ENCODE peak calls at places on chromosome 3, in six cellular contexts. One of them, this sample, is unnamed.

GRCh38 chr3:112149136-112149535 is 16.1 kb upstream of the GCSAM start:
- DNase-seq in suprapubic skin: no peak
- DNase-seq in osteoblast: no peak
- DNase-seq in caudate nucleus: no peak
- DNase-seq in Panc1: no peak
- DNase-seq in mesenchymal stem cell: no peak
- DNase-seq in this sample: no peak

GRCh38 chr3:126528800-126529541 is 5.0 kb downstream of the CHST13 start:
- DNase-seq in suprapubic skin: no peak
- DNase-seq in osteoblast: peak
- DNase-seq in caudate nucleus: no peak
- DNase-seq in Panc1: no peak
- DNase-seq in mesenchymal stem cell: no peak
- DNase-seq in this sample: no peak

GRCh38 chr3:194129581-194130133 is 6.3 kb upstream of the HES1 start:
- DNase-seq in suprapubic skin: no peak
- DNase-seq in osteoblast: no peak
- DNase-seq in caudate nucleus: no peak
- DNase-seq in Panc1: no peak
- DNase-seq in mesenchymal stem cell: peak
- DNase-seq in this sample: no peak

GRCh38 chr3:83928391-83928790 is 1030.4 kb upstream of the CADM2 start:
- DNase-seq in suprapubic skin: no peak
- DNase-seq in osteoblast: no peak
- DNase-seq in caudate nucleus: no peak
- DNase-seq in Panc1: no peak
- DNase-seq in mesenchymal stem cell: no peak
- DNase-seq in this sample: no peak

GRCh38 chr3:23775254-23775909 is 30.4 kb upstream of the UBE2E1 start:
- DNase-seq in suprapubic skin: no peak
- DNase-seq in osteoblast: no peak
- DNase-seq in caudate nucleus: no peak
- DNase-seq in Panc1: no peak
- DNase-seq in mesenchymal stem cell: no peak
- DNase-seq in this sample: no peak

GRCh38 chr3:4421121-4421520 is 45.9 kb downstream of the SUMF1 start:
- DNase-seq in suprapubic skin: no peak
- DNase-seq in osteoblast: peak
- DNase-seq in caudate nucleus: no peak
- DNase-seq in Panc1: no peak
- DNase-seq in mesenchymal stem cell: peak
- DNase-seq in this sample: no peak

GRCh38 chr3:136068708-136069107 is 103.2 kb downstream of the PPP2R3A start:
- DNase-seq in suprapubic skin: no peak
- DNase-seq in osteoblast: no peak
- DNase-seq in caudate nucleus: no peak
- DNase-seq in Panc1: no peak
- DNase-seq in mesenchymal stem cell: no peak
- DNase-seq in this sample: no peak

GRCh38 chr3:57298041-57298440 is 5.6 kb upstream of the ASB14 start:
- DNase-seq in suprapubic skin: no peak
- DNase-seq in osteoblast: peak
- DNase-seq in caudate nucleus: no peak
- DNase-seq in Panc1: peak
- DNase-seq in mesenchymal stem cell: peak
- DNase-seq in this sample: no peak

GRCh38 chr3:53823026-53823955 is 22.9 kb downstream of the CHDH start:
- DNase-seq in suprapubic skin: peak
- DNase-seq in osteoblast: no peak
- DNase-seq in caudate nucleus: no peak
- DNase-seq in Panc1: no peak
- DNase-seq in mesenchymal stem cell: no peak
- DNase-seq in this sample: no peak

GRCh38 chr3:4976109-4976508 is 3.1 kb upstream of the BHLHE40 start:
- DNase-seq in suprapubic skin: no peak
- DNase-seq in osteoblast: peak
- DNase-seq in caudate nucleus: peak
- DNase-seq in Panc1: no peak
- DNase-seq in mesenchymal stem cell: peak
- DNase-seq in this sample: no peak

GRCh38 chr3:158709666-158710083 is 22.6 kb downstream of the RARRES1 start:
- DNase-seq in suprapubic skin: no peak
- DNase-seq in osteoblast: peak
- DNase-seq in caudate nucleus: no peak
- DNase-seq in Panc1: no peak
- DNase-seq in mesenchymal stem cell: peak
- DNase-seq in this sample: no peak

GRCh38 chr3:164537485-164537884 is 540.8 kb downstream of the SI start:
- DNase-seq in suprapubic skin: no peak
- DNase-seq in osteoblast: no peak
- DNase-seq in caudate nucleus: no peak
- DNase-seq in Panc1: no peak
- DNase-seq in mesenchymal stem cell: no peak
- DNase-seq in this sample: no peak

GRCh38 chr3:165642761-165643432 is 194.3 kb downstream of the BCHE start:
- DNase-seq in suprapubic skin: peak
- DNase-seq in osteoblast: peak
- DNase-seq in caudate nucleus: no peak
- DNase-seq in Panc1: peak
- DNase-seq in mesenchymal stem cell: peak
- DNase-seq in this sample: no peak

GRCh38 chr3:56704706-56705105 is 21.6 kb upstream of the TASOR start:
- DNase-seq in suprapubic skin: no peak
- DNase-seq in osteoblast: no peak
- DNase-seq in caudate nucleus: no peak
- DNase-seq in Panc1: no peak
- DNase-seq in mesenchymal stem cell: no peak
- DNase-seq in this sample: no peak

GRCh38 chr3:42685891-42686820 is 819 bp downstream of the KLHL40 start:
- DNase-seq in suprapubic skin: peak
- DNase-seq in osteoblast: peak
- DNase-seq in caudate nucleus: no peak
- DNase-seq in Panc1: no peak
- DNase-seq in mesenchymal stem cell: no peak
- DNase-seq in this sample: no peak

GRCh38 chr3:138670409-138670808 is 61.8 kb downstream of the FAIM start:
- DNase-seq in suprapubic skin: no peak
- DNase-seq in osteoblast: no peak
- DNase-seq in caudate nucleus: no peak
- DNase-seq in Panc1: no peak
- DNase-seq in mesenchymal stem cell: no peak
- DNase-seq in this sample: no peak

GRCh38 chr3:192054881-192055280 is 593.9 kb downstream of the PYDC2 start:
- DNase-seq in suprapubic skin: no peak
- DNase-seq in osteoblast: no peak
- DNase-seq in caudate nucleus: no peak
- DNase-seq in Panc1: no peak
- DNase-seq in mesenchymal stem cell: no peak
- DNase-seq in this sample: no peak

GRCh38 chr3:126677862-126678549 is 23.1 kb upstream of the TXNRD3 start:
- DNase-seq in suprapubic skin: no peak
- DNase-seq in osteoblast: no peak
- DNase-seq in caudate nucleus: no peak
- DNase-seq in Panc1: no peak
- DNase-seq in mesenchymal stem cell: no peak
- DNase-seq in this sample: no peak

GRCh38 chr3:3589715-3590130 is 209.5 kb upstream of the LRRN1 start:
- DNase-seq in suprapubic skin: no peak
- DNase-seq in osteoblast: no peak
- DNase-seq in caudate nucleus: no peak
- DNase-seq in Panc1: no peak
- DNase-seq in mesenchymal stem cell: no peak
- DNase-seq in this sample: no peak

GRCh38 chr3:33717616-33717865 is 513 bp downstream of the CLASP2 start:
- DNase-seq in suprapubic skin: no peak
- DNase-seq in osteoblast: peak
- DNase-seq in caudate nucleus: no peak
- DNase-seq in Panc1: no peak
- DNase-seq in mesenchymal stem cell: no peak
- DNase-seq in this sample: no peak

GRCh38 chr3:16315623-16316022 is 50.6 kb downstream of the OXNAD1 start:
- DNase-seq in suprapubic skin: no peak
- DNase-seq in osteoblast: no peak
- DNase-seq in caudate nucleus: no peak
- DNase-seq in Panc1: no peak
- DNase-seq in mesenchymal stem cell: no peak
- DNase-seq in this sample: no peak
- H3K27ac ChIP-seq in suprapubic skin: no peak
- H3K27ac ChIP-seq in osteoblast: no peak
- H3K27ac ChIP-seq in caudate nucleus: no peak
- H3K27ac ChIP-seq in Panc1: no peak
- H3K27ac ChIP-seq in mesenchymal stem cell: no peak
- H3K27ac ChIP-seq in this sample: peak

GRCh38 chr3:13852638-13853009 is 27.2 kb downstream of the WNT7A start:
- DNase-seq in suprapubic skin: no peak
- DNase-seq in osteoblast: peak
- DNase-seq in caudate nucleus: no peak
- DNase-seq in Panc1: no peak
- DNase-seq in mesenchymal stem cell: no peak
- DNase-seq in this sample: no peak

GRCh38 chr3:13856006-13856405 is 23.9 kb downstream of the WNT7A start:
- DNase-seq in suprapubic skin: no peak
- DNase-seq in osteoblast: no peak
- DNase-seq in caudate nucleus: no peak
- DNase-seq in Panc1: no peak
- DNase-seq in mesenchymal stem cell: no peak
- DNase-seq in this sample: no peak

GRCh38 chr3:13853978-13854296 is 25.9 kb downstream of the WNT7A start:
- DNase-seq in suprapubic skin: no peak
- DNase-seq in osteoblast: peak
- DNase-seq in caudate nucleus: no peak
- DNase-seq in Panc1: peak
- DNase-seq in mesenchymal stem cell: no peak
- DNase-seq in this sample: no peak

GRCh38 chr3:13853256-13853977 is 26.5 kb downstream of the WNT7A start:
- DNase-seq in suprapubic skin: no peak
- DNase-seq in osteoblast: peak
- DNase-seq in caudate nucleus: no peak
- DNase-seq in Panc1: no peak
- DNase-seq in mesenchymal stem cell: no peak
- DNase-seq in this sample: no peak

GRCh38 chr3:13854492-13854891 is 25.4 kb downstream of the WNT7A start:
- DNase-seq in suprapubic skin: no peak
- DNase-seq in osteoblast: peak
- DNase-seq in caudate nucleus: no peak
- DNase-seq in Panc1: no peak
- DNase-seq in mesenchymal stem cell: no peak
- DNase-seq in this sample: no peak
- H3K27ac ChIP-seq in suprapubic skin: no peak
- H3K27ac ChIP-seq in osteoblast: no peak
- H3K27ac ChIP-seq in caudate nucleus: no peak
- H3K27ac ChIP-seq in Panc1: no peak
- H3K27ac ChIP-seq in mesenchymal stem cell: no peak
- H3K27ac ChIP-seq in this sample: no peak

GRCh38 chr3:38168151-38168987 is 3.0 kb downstream of the OXSR1 start:
- DNase-seq in suprapubic skin: no peak
- DNase-seq in osteoblast: peak
- DNase-seq in caudate nucleus: no peak
- DNase-seq in Panc1: no peak
- DNase-seq in mesenchymal stem cell: peak
- DNase-seq in this sample: no peak
- H3K27ac ChIP-seq in suprapubic skin: no peak
- H3K27ac ChIP-seq in osteoblast: peak
- H3K27ac ChIP-seq in caudate nucleus: no peak
- H3K27ac ChIP-seq in Panc1: no peak
- H3K27ac ChIP-seq in mesenchymal stem cell: no peak
- H3K27ac ChIP-seq in this sample: no peak

DNA sequence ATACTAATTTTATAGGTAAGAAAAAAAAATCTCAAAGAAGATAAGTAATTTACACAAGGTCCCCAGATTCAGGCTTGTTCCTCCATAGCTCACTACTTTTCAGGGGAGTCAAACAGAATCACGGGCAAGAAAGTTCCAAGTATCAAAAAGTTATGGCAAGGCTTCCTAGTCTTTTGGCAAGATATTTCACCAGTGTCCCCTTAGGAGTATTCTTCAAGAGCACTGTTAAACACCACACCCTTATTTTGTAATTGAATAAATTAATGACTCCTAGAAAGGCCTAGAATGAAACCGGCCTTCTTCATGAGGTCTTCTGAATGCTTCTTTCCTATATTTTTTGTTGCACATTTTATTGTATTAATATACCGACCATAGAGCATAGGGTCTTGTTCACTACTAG is 109.7 kb downstream of the MYLK start:
- DNase-seq in suprapubic skin: no peak
- DNase-seq in osteoblast: no peak
- DNase-seq in caudate nucleus: no peak
- DNase-seq in Panc1: no peak
- DNase-seq in mesenchymal stem cell: no peak
- DNase-seq in this sample: no peak
- H3K27ac ChIP-seq in suprapubic skin: peak
- H3K27ac ChIP-seq in osteoblast: peak
- H3K27ac ChIP-seq in caudate nucleus: no peak
- H3K27ac ChIP-seq in Panc1: no peak
- H3K27ac ChIP-seq in mesenchymal stem cell: no peak
- H3K27ac ChIP-seq in this sample: no peak

DNA sequence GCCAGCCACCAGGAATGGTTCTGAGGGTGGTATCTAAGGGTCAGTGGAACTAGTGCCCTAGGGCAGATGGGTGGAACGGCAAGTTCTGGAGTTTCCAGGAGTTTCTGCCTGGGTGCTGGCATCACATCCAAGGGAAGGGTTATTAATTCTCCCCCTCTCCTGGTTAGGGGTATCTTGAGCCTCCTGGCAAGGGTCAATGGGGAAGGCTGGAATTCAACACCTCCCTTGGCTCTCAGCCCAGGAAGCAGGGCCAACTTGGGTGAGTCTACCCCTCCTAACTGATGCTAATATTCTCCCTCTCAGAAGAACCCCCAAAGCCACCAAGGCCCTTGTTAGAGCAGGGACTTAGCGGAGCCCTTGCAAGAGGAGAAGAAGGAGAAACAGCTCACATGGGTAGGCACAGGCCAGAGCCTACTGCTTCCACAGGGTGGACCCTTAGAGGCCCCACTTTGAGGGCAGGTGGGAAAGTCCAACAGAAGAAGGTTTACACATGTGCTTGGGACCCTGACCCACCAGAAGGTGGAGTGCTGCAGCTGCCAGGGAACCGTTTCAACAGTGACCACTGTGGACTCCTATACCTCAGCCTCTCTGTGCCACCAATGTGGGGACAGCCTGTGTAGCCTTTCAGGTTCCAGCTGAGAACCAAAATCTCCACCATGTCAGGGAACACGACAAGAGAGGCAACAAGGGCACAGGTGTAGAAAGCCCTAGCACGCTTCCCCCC is 3.3 kb downstream of the TMEM115 start:
- DNase-seq in suprapubic skin: no peak
- DNase-seq in osteoblast: no peak
- DNase-seq in caudate nucleus: no peak
- DNase-seq in Panc1: no peak
- DNase-seq in mesenchymal stem cell: no peak
- DNase-seq in this sample: no peak
- H3K27ac ChIP-seq in suprapubic skin: no peak
- H3K27ac ChIP-seq in osteoblast: peak
- H3K27ac ChIP-seq in caudate nucleus: no peak
- H3K27ac ChIP-seq in Panc1: no peak
- H3K27ac ChIP-seq in mesenchymal stem cell: no peak
- H3K27ac ChIP-seq in this sample: no peak

GRCh38 chr3:52065264-52065756 is 8.9 kb upstream of the DUSP7 start:
- DNase-seq in suprapubic skin: no peak
- DNase-seq in osteoblast: no peak
- DNase-seq in caudate nucleus: no peak
- DNase-seq in Panc1: no peak
- DNase-seq in mesenchymal stem cell: no peak
- DNase-seq in this sample: no peak
- H3K27ac ChIP-seq in suprapubic skin: peak
- H3K27ac ChIP-seq in osteoblast: no peak
- H3K27ac ChIP-seq in caudate nucleus: no peak
- H3K27ac ChIP-seq in Panc1: no peak
- H3K27ac ChIP-seq in mesenchymal stem cell: no peak
- H3K27ac ChIP-seq in this sample: no peak

This sample was measured in CD4-positive, alpha-beta T cell.